ENCODE peak calls at places on chromosomes 2 and 18, in eight cellular contexts. One of them, this sample, is unnamed.

GRCh38 chr2:62529758-62530157 is 23.8 kb upstream of the TMEM17 start:
- DNase-seq in foreskin fibroblast: no peak
- DNase-seq in ELF-1: no peak
- DNase-seq in stimulated activated CD4-positive, alpha-beta T cell treated with anti-CD3 and anti-CD28 coated beads, TNF-alpha, amount 100 ng/mL, for 48 hours: no peak
- DNase-seq in activated naive CD8-positive, alpha-beta T cell treated with anti-CD3 and anti-CD28 coated beads, Interleukin-2, amount 50 U/mL, for 24 hours: no peak
- DNase-seq in iris pigment epithelial cell: no peak
- DNase-seq in GF-D8: no peak
- DNase-seq in activated T-helper 2 cell treated with anti-CD3 and anti-CD28 coated beads, Interferon-gamma antibody, Interleukin-2, Interleukin-4, amounts not matched to agents 10 μg/mL and 5 μg/mL and 100 μg/mL, durations not matched to agents 14 hours and 24 hours and 36 hours: no peak
- DNase-seq in this sample: no peak

GRCh38 chr2:26412091-26412673 is 10.5 kb downstream of the DRC1 start:
- DNase-seq in ELF-1: no peak
- DNase-seq in iris pigment epithelial cell: peak; percentile 19
- DNase-seq in GF-D8: peak; percentile 57
- DNase-seq in stimulated activated CD4-positive, alpha-beta T cell treated with anti-CD3 and anti-CD28 coated beads, TNF-alpha, amount 100 ng/mL, for 48 hours: no peak
- DNase-seq in activated T-helper 2 cell treated with anti-CD3 and anti-CD28 coated beads, Interferon-gamma antibody, Interleukin-2, Interleukin-4, amounts not matched to agents 10 μg/mL and 5 μg/mL and 100 μg/mL, durations not matched to agents 14 hours and 24 hours and 36 hours: peak; percentile 11
- DNase-seq in foreskin fibroblast: no peak
- DNase-seq in activated naive CD8-positive, alpha-beta T cell treated with anti-CD3 and anti-CD28 coated beads, Interleukin-2, amount 50 U/mL, for 24 hours: no peak
- DNase-seq in this sample: peak; percentile 38

GRCh38 chr2:222424729-222425671 is 657 bp downstream of the SGPP2 start:
- DNase-seq in ELF-1: peak; percentile 15
- DNase-seq in stimulated activated CD4-positive, alpha-beta T cell treated with anti-CD3 and anti-CD28 coated beads, TNF-alpha, amount 100 ng/mL, for 48 hours: no peak
- DNase-seq in foreskin fibroblast: no peak
- DNase-seq in activated T-helper 2 cell treated with anti-CD3 and anti-CD28 coated beads, Interferon-gamma antibody, Interleukin-2, Interleukin-4, amounts not matched to agents 10 μg/mL and 5 μg/mL and 100 μg/mL, durations not matched to agents 14 hours and 24 hours and 36 hours: no peak
- DNase-seq in iris pigment epithelial cell: no peak
- DNase-seq in activated naive CD8-positive, alpha-beta T cell treated with anti-CD3 and anti-CD28 coated beads, Interleukin-2, amount 50 U/mL, for 24 hours: peak; percentile 7
- DNase-seq in GF-D8: no peak
- DNase-seq in this sample: no peak

GRCh38 chr2:170176212-170176611 is 1.7 kb upstream of the MYO3B start:
- DNase-seq in GF-D8: no peak
- DNase-seq in activated naive CD8-positive, alpha-beta T cell treated with anti-CD3 and anti-CD28 coated beads, Interleukin-2, amount 50 U/mL, for 24 hours: no peak
- DNase-seq in ELF-1: peak; percentile 87
- DNase-seq in stimulated activated CD4-positive, alpha-beta T cell treated with anti-CD3 and anti-CD28 coated beads, TNF-alpha, amount 100 ng/mL, for 48 hours: no peak
- DNase-seq in iris pigment epithelial cell: no peak
- DNase-seq in activated T-helper 2 cell treated with anti-CD3 and anti-CD28 coated beads, Interferon-gamma antibody, Interleukin-2, Interleukin-4, amounts not matched to agents 10 μg/mL and 5 μg/mL and 100 μg/mL, durations not matched to agents 14 hours and 24 hours and 36 hours: no peak
- DNase-seq in foreskin fibroblast: no peak
- DNase-seq in this sample: no peak

GRCh38 chr2:128409326-128410034 is 90.8 kb upstream of the HS6ST1 start:
- DNase-seq in stimulated activated CD4-positive, alpha-beta T cell treated with anti-CD3 and anti-CD28 coated beads, TNF-alpha, amount 100 ng/mL, for 48 hours: no peak
- DNase-seq in activated naive CD8-positive, alpha-beta T cell treated with anti-CD3 and anti-CD28 coated beads, Interleukin-2, amount 50 U/mL, for 24 hours: no peak
- DNase-seq in iris pigment epithelial cell: no peak
- DNase-seq in activated T-helper 2 cell treated with anti-CD3 and anti-CD28 coated beads, Interferon-gamma antibody, Interleukin-2, Interleukin-4, amounts not matched to agents 10 μg/mL and 5 μg/mL and 100 μg/mL, durations not matched to agents 14 hours and 24 hours and 36 hours: no peak
- DNase-seq in ELF-1: no peak
- DNase-seq in foreskin fibroblast: no peak
- DNase-seq in GF-D8: no peak
- DNase-seq in this sample: no peak

GRCh38 chr2:42840760-42841159 is 48.4 kb upstream of the HAAO start:
- DNase-seq in iris pigment epithelial cell: no peak
- DNase-seq in stimulated activated CD4-positive, alpha-beta T cell treated with anti-CD3 and anti-CD28 coated beads, TNF-alpha, amount 100 ng/mL, for 48 hours: no peak
- DNase-seq in foreskin fibroblast: no peak
- DNase-seq in activated T-helper 2 cell treated with anti-CD3 and anti-CD28 coated beads, Interferon-gamma antibody, Interleukin-2, Interleukin-4, amounts not matched to agents 10 μg/mL and 5 μg/mL and 100 μg/mL, durations not matched to agents 14 hours and 24 hours and 36 hours: no peak
- DNase-seq in ELF-1: no peak
- DNase-seq in activated naive CD8-positive, alpha-beta T cell treated with anti-CD3 and anti-CD28 coated beads, Interleukin-2, amount 50 U/mL, for 24 hours: no peak
- DNase-seq in GF-D8: no peak
- DNase-seq in this sample: no peak

GRCh38 chr2:169221745-169222369 is 140.5 kb downstream of the LRP2 start:
- DNase-seq in activated naive CD8-positive, alpha-beta T cell treated with anti-CD3 and anti-CD28 coated beads, Interleukin-2, amount 50 U/mL, for 24 hours: no peak
- DNase-seq in ELF-1: no peak
- DNase-seq in foreskin fibroblast: no peak
- DNase-seq in GF-D8: no peak
- DNase-seq in iris pigment epithelial cell: peak; percentile 27
- DNase-seq in activated T-helper 2 cell treated with anti-CD3 and anti-CD28 coated beads, Interferon-gamma antibody, Interleukin-2, Interleukin-4, amounts not matched to agents 10 μg/mL and 5 μg/mL and 100 μg/mL, durations not matched to agents 14 hours and 24 hours and 36 hours: no peak
- DNase-seq in stimulated activated CD4-positive, alpha-beta T cell treated with anti-CD3 and anti-CD28 coated beads, TNF-alpha, amount 100 ng/mL, for 48 hours: no peak
- DNase-seq in this sample: no peak

GRCh38 chr18:73669299-73669698 is 478.3 kb downstream of the FBXO15 start:
- DNase-seq in activated naive CD8-positive, alpha-beta T cell treated with anti-CD3 and anti-CD28 coated beads, Interleukin-2, amount 50 U/mL, for 24 hours: no peak
- DNase-seq in stimulated activated CD4-positive, alpha-beta T cell treated with anti-CD3 and anti-CD28 coated beads, TNF-alpha, amount 100 ng/mL, for 48 hours: no peak
- DNase-seq in activated T-helper 2 cell treated with anti-CD3 and anti-CD28 coated beads, Interferon-gamma antibody, Interleukin-2, Interleukin-4, amounts not matched to agents 10 μg/mL and 5 μg/mL and 100 μg/mL, durations not matched to agents 14 hours and 24 hours and 36 hours: no peak
- DNase-seq in foreskin fibroblast: peak; percentile 28
- DNase-seq in iris pigment epithelial cell: peak; percentile 68
- DNase-seq in GF-D8: no peak
- DNase-seq in ELF-1: no peak
- DNase-seq in this sample: no peak

GRCh38 chr2:16671760-16672159 is 6.1 kb upstream of the CYRIA start:
- DNase-seq in activated T-helper 2 cell treated with anti-CD3 and anti-CD28 coated beads, Interferon-gamma antibody, Interleukin-2, Interleukin-4, amounts not matched to agents 10 μg/mL and 5 μg/mL and 100 μg/mL, durations not matched to agents 14 hours and 24 hours and 36 hours: no peak
- DNase-seq in activated naive CD8-positive, alpha-beta T cell treated with anti-CD3 and anti-CD28 coated beads, Interleukin-2, amount 50 U/mL, for 24 hours: no peak
- DNase-seq in stimulated activated CD4-positive, alpha-beta T cell treated with anti-CD3 and anti-CD28 coated beads, TNF-alpha, amount 100 ng/mL, for 48 hours: no peak
- DNase-seq in foreskin fibroblast: no peak
- DNase-seq in ELF-1: no peak
- DNase-seq in GF-D8: no peak
- DNase-seq in iris pigment epithelial cell: peak; percentile 76
- DNase-seq in this sample: peak; percentile 43

GRCh38 chr2:136582631-136583205 is 182.6 kb upstream of the THSD7B start:
- DNase-seq in GF-D8: no peak
- DNase-seq in foreskin fibroblast: no peak
- DNase-seq in activated naive CD8-positive, alpha-beta T cell treated with anti-CD3 and anti-CD28 coated beads, Interleukin-2, amount 50 U/mL, for 24 hours: peak; percentile 6
- DNase-seq in iris pigment epithelial cell: peak; percentile 4
- DNase-seq in ELF-1: peak; percentile 11
- DNase-seq in activated T-helper 2 cell treated with anti-CD3 and anti-CD28 coated beads, Interferon-gamma antibody, Interleukin-2, Interleukin-4, amounts not matched to agents 10 μg/mL and 5 μg/mL and 100 μg/mL, durations not matched to agents 14 hours and 24 hours and 36 hours: no peak
- DNase-seq in stimulated activated CD4-positive, alpha-beta T cell treated with anti-CD3 and anti-CD28 coated beads, TNF-alpha, amount 100 ng/mL, for 48 hours: no peak
- DNase-seq in this sample: peak; percentile 18

GRCh38 chr2:120826716-120827410 is 91.2 kb downstream of the GLI2 start:
- DNase-seq in ELF-1: no peak
- DNase-seq in stimulated activated CD4-positive, alpha-beta T cell treated with anti-CD3 and anti-CD28 coated beads, TNF-alpha, amount 100 ng/mL, for 48 hours: no peak
- DNase-seq in foreskin fibroblast: no peak
- DNase-seq in iris pigment epithelial cell: no peak
- DNase-seq in activated naive CD8-positive, alpha-beta T cell treated with anti-CD3 and anti-CD28 coated beads, Interleukin-2, amount 50 U/mL, for 24 hours: no peak
- DNase-seq in activated T-helper 2 cell treated with anti-CD3 and anti-CD28 coated beads, Interferon-gamma antibody, Interleukin-2, Interleukin-4, amounts not matched to agents 10 μg/mL and 5 μg/mL and 100 μg/mL, durations not matched to agents 14 hours and 24 hours and 36 hours: no peak
- DNase-seq in GF-D8: no peak
- DNase-seq in this sample: no peak

GRCh38 chr2:151987484-151987883 is 111.4 kb downstream of the CACNB4 start:
- DNase-seq in stimulated activated CD4-positive, alpha-beta T cell treated with anti-CD3 and anti-CD28 coated beads, TNF-alpha, amount 100 ng/mL, for 48 hours: no peak
- DNase-seq in activated T-helper 2 cell treated with anti-CD3 and anti-CD28 coated beads, Interferon-gamma antibody, Interleukin-2, Interleukin-4, amounts not matched to agents 10 μg/mL and 5 μg/mL and 100 μg/mL, durations not matched to agents 14 hours and 24 hours and 36 hours: no peak
- DNase-seq in GF-D8: no peak
- DNase-seq in activated naive CD8-positive, alpha-beta T cell treated with anti-CD3 and anti-CD28 coated beads, Interleukin-2, amount 50 U/mL, for 24 hours: no peak
- DNase-seq in ELF-1: no peak
- DNase-seq in iris pigment epithelial cell: no peak
- DNase-seq in foreskin fibroblast: no peak
- DNase-seq in this sample: no peak

GRCh38 chr2:393711-394696 is 106.1 kb upstream of the ALKAL2 start:
- DNase-seq in activated T-helper 2 cell treated with anti-CD3 and anti-CD28 coated beads, Interferon-gamma antibody, Interleukin-2, Interleukin-4, amounts not matched to agents 10 μg/mL and 5 μg/mL and 100 μg/mL, durations not matched to agents 14 hours and 24 hours and 36 hours: peak; percentile 68
- DNase-seq in activated naive CD8-positive, alpha-beta T cell treated with anti-CD3 and anti-CD28 coated beads, Interleukin-2, amount 50 U/mL, for 24 hours: peak; percentile 55
- DNase-seq in stimulated activated CD4-positive, alpha-beta T cell treated with anti-CD3 and anti-CD28 coated beads, TNF-alpha, amount 100 ng/mL, for 48 hours: peak; percentile 20
- DNase-seq in ELF-1: peak; percentile 92
- DNase-seq in GF-D8: peak; percentile 13
- DNase-seq in iris pigment epithelial cell: peak; percentile 39
- DNase-seq in foreskin fibroblast: peak; percentile 1
- DNase-seq in this sample: peak; percentile 73

GRCh38 chr18:34834897-34835296 is 124.8 kb downstream of the DTNA start:
- DNase-seq in stimulated activated CD4-positive, alpha-beta T cell treated with anti-CD3 and anti-CD28 coated beads, TNF-alpha, amount 100 ng/mL, for 48 hours: no peak
- DNase-seq in foreskin fibroblast: no peak
- DNase-seq in GF-D8: no peak
- DNase-seq in ELF-1: no peak
- DNase-seq in activated naive CD8-positive, alpha-beta T cell treated with anti-CD3 and anti-CD28 coated beads, Interleukin-2, amount 50 U/mL, for 24 hours: no peak
- DNase-seq in iris pigment epithelial cell: no peak
- DNase-seq in activated T-helper 2 cell treated with anti-CD3 and anti-CD28 coated beads, Interferon-gamma antibody, Interleukin-2, Interleukin-4, amounts not matched to agents 10 μg/mL and 5 μg/mL and 100 μg/mL, durations not matched to agents 14 hours and 24 hours and 36 hours: no peak
- DNase-seq in this sample: no peak

GRCh38 chr2:184646177-184646576 is 47.8 kb downstream of the ZNF804A start:
- DNase-seq in ELF-1: peak; percentile 29
- DNase-seq in iris pigment epithelial cell: peak; percentile 79
- DNase-seq in activated naive CD8-positive, alpha-beta T cell treated with anti-CD3 and anti-CD28 coated beads, Interleukin-2, amount 50 U/mL, for 24 hours: no peak
- DNase-seq in activated T-helper 2 cell treated with anti-CD3 and anti-CD28 coated beads, Interferon-gamma antibody, Interleukin-2, Interleukin-4, amounts not matched to agents 10 μg/mL and 5 μg/mL and 100 μg/mL, durations not matched to agents 14 hours and 24 hours and 36 hours: no peak
- DNase-seq in foreskin fibroblast: peak; percentile 16
- DNase-seq in GF-D8: no peak
- DNase-seq in stimulated activated CD4-positive, alpha-beta T cell treated with anti-CD3 and anti-CD28 coated beads, TNF-alpha, amount 100 ng/mL, for 48 hours: no peak
- DNase-seq in this sample: peak; percentile 70

GRCh38 chr18:10017048-10017447 is 103.2 kb downstream of the VAPA start:
- DNase-seq in GF-D8: no peak
- DNase-seq in foreskin fibroblast: no peak
- DNase-seq in iris pigment epithelial cell: no peak
- DNase-seq in stimulated activated CD4-positive, alpha-beta T cell treated with anti-CD3 and anti-CD28 coated beads, TNF-alpha, amount 100 ng/mL, for 48 hours: no peak
- DNase-seq in ELF-1: no peak
- DNase-seq in activated naive CD8-positive, alpha-beta T cell treated with anti-CD3 and anti-CD28 coated beads, Interleukin-2, amount 50 U/mL, for 24 hours: no peak
- DNase-seq in activated T-helper 2 cell treated with anti-CD3 and anti-CD28 coated beads, Interferon-gamma antibody, Interleukin-2, Interleukin-4, amounts not matched to agents 10 μg/mL and 5 μg/mL and 100 μg/mL, durations not matched to agents 14 hours and 24 hours and 36 hours: no peak
- DNase-seq in this sample: no peak

GRCh38 chr2:136235451-136236418 is 117.8 kb upstream of the CXCR4 start:
- DNase-seq in foreskin fibroblast: peak; percentile 19
- DNase-seq in stimulated activated CD4-positive, alpha-beta T cell treated with anti-CD3 and anti-CD28 coated beads, TNF-alpha, amount 100 ng/mL, for 48 hours: no peak
- DNase-seq in iris pigment epithelial cell: peak; percentile 11
- DNase-seq in ELF-1: peak; percentile 31
- DNase-seq in activated T-helper 2 cell treated with anti-CD3 and anti-CD28 coated beads, Interferon-gamma antibody, Interleukin-2, Interleukin-4, amounts not matched to agents 10 μg/mL and 5 μg/mL and 100 μg/mL, durations not matched to agents 14 hours and 24 hours and 36 hours: no peak
- DNase-seq in activated naive CD8-positive, alpha-beta T cell treated with anti-CD3 and anti-CD28 coated beads, Interleukin-2, amount 50 U/mL, for 24 hours: no peak
- DNase-seq in GF-D8: no peak
- DNase-seq in this sample: peak; percentile 96

GRCh38 chr2:3462493-3463104 is 56.7 kb downstream of the ADI1 start:
- DNase-seq in ELF-1: no peak
- DNase-seq in foreskin fibroblast: no peak
- DNase-seq in iris pigment epithelial cell: no peak
- DNase-seq in stimulated activated CD4-positive, alpha-beta T cell treated with anti-CD3 and anti-CD28 coated beads, TNF-alpha, amount 100 ng/mL, for 48 hours: no peak
- DNase-seq in activated naive CD8-positive, alpha-beta T cell treated with anti-CD3 and anti-CD28 coated beads, Interleukin-2, amount 50 U/mL, for 24 hours: no peak
- DNase-seq in activated T-helper 2 cell treated with anti-CD3 and anti-CD28 coated beads, Interferon-gamma antibody, Interleukin-2, Interleukin-4, amounts not matched to agents 10 μg/mL and 5 μg/mL and 100 μg/mL, durations not matched to agents 14 hours and 24 hours and 36 hours: no peak
- DNase-seq in GF-D8: no peak
- DNase-seq in this sample: no peak

GRCh38 chr2:111900859-111901258 is 2.5 kb downstream of the MERTK start:
- DNase-seq in GF-D8: no peak
- DNase-seq in foreskin fibroblast: no peak
- DNase-seq in stimulated activated CD4-positive, alpha-beta T cell treated with anti-CD3 and anti-CD28 coated beads, TNF-alpha, amount 100 ng/mL, for 48 hours: no peak
- DNase-seq in ELF-1: no peak
- DNase-seq in activated naive CD8-positive, alpha-beta T cell treated with anti-CD3 and anti-CD28 coated beads, Interleukin-2, amount 50 U/mL, for 24 hours: no peak
- DNase-seq in iris pigment epithelial cell: peak; percentile 50
- DNase-seq in activated T-helper 2 cell treated with anti-CD3 and anti-CD28 coated beads, Interferon-gamma antibody, Interleukin-2, Interleukin-4, amounts not matched to agents 10 μg/mL and 5 μg/mL and 100 μg/mL, durations not matched to agents 14 hours and 24 hours and 36 hours: no peak
- DNase-seq in this sample: peak; percentile 21

GRCh38 chr18:48230459-48231113 is 178.6 kb downstream of the ZBTB7C start:
- DNase-seq in iris pigment epithelial cell: peak; percentile 60
- DNase-seq in activated naive CD8-positive, alpha-beta T cell treated with anti-CD3 and anti-CD28 coated beads, Interleukin-2, amount 50 U/mL, for 24 hours: peak; percentile 4
- DNase-seq in stimulated activated CD4-positive, alpha-beta T cell treated with anti-CD3 and anti-CD28 coated beads, TNF-alpha, amount 100 ng/mL, for 48 hours: no peak
- DNase-seq in GF-D8: peak; percentile 48
- DNase-seq in foreskin fibroblast: peak; percentile 33
- DNase-seq in ELF-1: peak; percentile 84
- DNase-seq in activated T-helper 2 cell treated with anti-CD3 and anti-CD28 coated beads, Interferon-gamma antibody, Interleukin-2, Interleukin-4, amounts not matched to agents 10 μg/mL and 5 μg/mL and 100 μg/mL, durations not matched to agents 14 hours and 24 hours and 36 hours: no peak
- DNase-seq in this sample: peak; percentile 59

GRCh38 chr18:50298443-50299284 is 11.2 kb upstream of the CXXC1 start:
- DNase-seq in activated T-helper 2 cell treated with anti-CD3 and anti-CD28 coated beads, Interferon-gamma antibody, Interleukin-2, Interleukin-4, amounts not matched to agents 10 μg/mL and 5 μg/mL and 100 μg/mL, durations not matched to agents 14 hours and 24 hours and 36 hours: no peak
- DNase-seq in GF-D8: no peak
- DNase-seq in activated naive CD8-positive, alpha-beta T cell treated with anti-CD3 and anti-CD28 coated beads, Interleukin-2, amount 50 U/mL, for 24 hours: no peak
- DNase-seq in stimulated activated CD4-positive, alpha-beta T cell treated with anti-CD3 and anti-CD28 coated beads, TNF-alpha, amount 100 ng/mL, for 48 hours: no peak
- DNase-seq in iris pigment epithelial cell: no peak
- DNase-seq in ELF-1: no peak
- DNase-seq in foreskin fibroblast: no peak
- DNase-seq in this sample: no peak

GRCh38 chr2:19753314-19753713 is 148.5 kb downstream of the TTC32 start:
- DNase-seq in GF-D8: no peak
- DNase-seq in activated T-helper 2 cell treated with anti-CD3 and anti-CD28 coated beads, Interferon-gamma antibody, Interleukin-2, Interleukin-4, amounts not matched to agents 10 μg/mL and 5 μg/mL and 100 μg/mL, durations not matched to agents 14 hours and 24 hours and 36 hours: no peak
- DNase-seq in activated naive CD8-positive, alpha-beta T cell treated with anti-CD3 and anti-CD28 coated beads, Interleukin-2, amount 50 U/mL, for 24 hours: no peak
- DNase-seq in iris pigment epithelial cell: no peak
- DNase-seq in ELF-1: no peak
- DNase-seq in stimulated activated CD4-positive, alpha-beta T cell treated with anti-CD3 and anti-CD28 coated beads, TNF-alpha, amount 100 ng/mL, for 48 hours: no peak
- DNase-seq in foreskin fibroblast: no peak
- DNase-seq in this sample: no peak

GRCh38 chr18:48780151-48781001 is 170.4 kb downstream of the SMAD7 start:
- DNase-seq in stimulated activated CD4-positive, alpha-beta T cell treated with anti-CD3 and anti-CD28 coated beads, TNF-alpha, amount 100 ng/mL, for 48 hours: no peak
- DNase-seq in activated naive CD8-positive, alpha-beta T cell treated with anti-CD3 and anti-CD28 coated beads, Interleukin-2, amount 50 U/mL, for 24 hours: no peak
- DNase-seq in iris pigment epithelial cell: no peak
- DNase-seq in ELF-1: no peak
- DNase-seq in foreskin fibroblast: no peak
- DNase-seq in GF-D8: no peak
- DNase-seq in activated T-helper 2 cell treated with anti-CD3 and anti-CD28 coated beads, Interferon-gamma antibody, Interleukin-2, Interleukin-4, amounts not matched to agents 10 μg/mL and 5 μg/mL and 100 μg/mL, durations not matched to agents 14 hours and 24 hours and 36 hours: no peak
- DNase-seq in this sample: no peak

GRCh38 chr2:71930073-71930681 is 217.5 kb downstream of the CYP26B1 start:
- DNase-seq in stimulated activated CD4-positive, alpha-beta T cell treated with anti-CD3 and anti-CD28 coated beads, TNF-alpha, amount 100 ng/mL, for 48 hours: no peak
- DNase-seq in activated naive CD8-positive, alpha-beta T cell treated with anti-CD3 and anti-CD28 coated beads, Interleukin-2, amount 50 U/mL, for 24 hours: no peak
- DNase-seq in activated T-helper 2 cell treated with anti-CD3 and anti-CD28 coated beads, Interferon-gamma antibody, Interleukin-2, Interleukin-4, amounts not matched to agents 10 μg/mL and 5 μg/mL and 100 μg/mL, durations not matched to agents 14 hours and 24 hours and 36 hours: no peak
- DNase-seq in foreskin fibroblast: no peak
- DNase-seq in iris pigment epithelial cell: peak; percentile 52
- DNase-seq in GF-D8: no peak
- DNase-seq in ELF-1: no peak
- DNase-seq in this sample: no peak

GRCh38 chr18:67938691-67939090 is 422.2 kb upstream of the DSEL start:
- DNase-seq in activated naive CD8-positive, alpha-beta T cell treated with anti-CD3 and anti-CD28 coated beads, Interleukin-2, amount 50 U/mL, for 24 hours: no peak
- DNase-seq in foreskin fibroblast: peak; percentile 45
- DNase-seq in stimulated activated CD4-positive, alpha-beta T cell treated with anti-CD3 and anti-CD28 coated beads, TNF-alpha, amount 100 ng/mL, for 48 hours: no peak
- DNase-seq in ELF-1: no peak
- DNase-seq in GF-D8: no peak
- DNase-seq in iris pigment epithelial cell: peak; percentile 65
- DNase-seq in activated T-helper 2 cell treated with anti-CD3 and anti-CD28 coated beads, Interferon-gamma antibody, Interleukin-2, Interleukin-4, amounts not matched to agents 10 μg/mL and 5 μg/mL and 100 μg/mL, durations not matched to agents 14 hours and 24 hours and 36 hours: no peak
- DNase-seq in this sample: no peak

GRCh38 chr2:55869637-55870325 is 53.8 kb downstream of the EFEMP1 start:
- DNase-seq in activated T-helper 2 cell treated with anti-CD3 and anti-CD28 coated beads, Interferon-gamma antibody, Interleukin-2, Interleukin-4, amounts not matched to agents 10 μg/mL and 5 μg/mL and 100 μg/mL, durations not matched to agents 14 hours and 24 hours and 36 hours: no peak
- DNase-seq in iris pigment epithelial cell: peak; percentile 83
- DNase-seq in ELF-1: no peak
- DNase-seq in foreskin fibroblast: peak; percentile 56
- DNase-seq in activated naive CD8-positive, alpha-beta T cell treated with anti-CD3 and anti-CD28 coated beads, Interleukin-2, amount 50 U/mL, for 24 hours: no peak
- DNase-seq in GF-D8: no peak
- DNase-seq in stimulated activated CD4-positive, alpha-beta T cell treated with anti-CD3 and anti-CD28 coated beads, TNF-alpha, amount 100 ng/mL, for 48 hours: no peak
- DNase-seq in this sample: no peak

This sample was measured in PC-9.